ENCODE peak calls at places on chromosome 7, in four cellular contexts. J, F, A and P are unnamed samples.

GRCh38 chr7:70589010-70589409 is 542.9 kb upstream of the GALNT17 start:
- DNase-seq in J (no peak), A (no peak), F (no peak), P (no peak)

GRCh38 chr7:148135106-148135505 is 455.5 kb upstream of the C7orf33 start:
- DNase-seq in J (no peak), A (peak), F (no peak), P (no peak)

GRCh38 chr7:7686806-7687205 is 31.6 kb downstream of the RPA3 start:
- DNase-seq in J (peak), A (no peak), F (no peak), P (no peak)

GRCh38 chr7:55185321-55185802 is 166.5 kb downstream of the EGFR start:
- DNase-seq in A (no peak), F (no peak), J (no peak), P (no peak)

GRCh38 chr7:135147899-135148721 is at the start of gene TMEM140:
- DNase-seq in F (peak), J (peak), A (no peak), P (no peak)

GRCh38 chr7:36346260-36346831 is 43.3 kb upstream of the ANLN start:
- DNase-seq in F (no peak), J (no peak), A (no peak), P (no peak)

GRCh38 chr7:69610675-69611037 is 12.4 kb downstream of the AUTS2 start:
- DNase-seq in J (no peak), F (no peak), A (peak), P (no peak)

GRCh38 chr7:42068554-42069280 is 168.3 kb downstream of the GLI3 start:
- DNase-seq in F (no peak), J (no peak), A (no peak), P (no peak)

GRCh38 chr7:75980126-75980864 is 14.1 kb downstream of the TMEM120A start:
- DNase-seq in F (no peak), A (peak), J (no peak), P (no peak)

GRCh38 chr7:3092468-3092867 is 48.8 kb upstream of the CARD11 start:
- DNase-seq in J (no peak), A (no peak), F (peak), P (peak)

GRCh38 chr7:86966920-86967319 is 92.5 kb downstream of the ELAPOR2 start:
- DNase-seq in A (no peak), J (no peak), F (no peak), P (no peak)

GRCh38 chr7:45646996-45647411 is 72.8 kb downstream of the ADCY1 start:
- DNase-seq in A (peak), J (no peak), F (no peak), P (no peak)

GRCh38 chr7:43637114-43637806 is 54.4 kb downstream of the STK17A start:
- DNase-seq in F (no peak), A (no peak), J (no peak), P (no peak)

GRCh38 chr7:146635200-146636032 is 518.8 kb downstream of the CNTNAP2 start:
- DNase-seq in A (no peak), J (no peak), F (no peak), P (no peak)

GRCh38 chr7:50584793-50585399 is 19.7 kb upstream of the DDC start:
- DNase-seq in F (no peak), J (no peak), A (no peak), P (no peak)

GRCh38 chr7:49255061-49255460 is 330.7 kb downstream of the CDC14C start:
- DNase-seq in A (no peak), J (no peak), F (no peak), P (no peak)

GRCh38 chr7:19116121-19117080 is 1.0 kb downstream of the TWIST1 start:
- DNase-seq in F (no peak), A (peak), J (no peak), P (no peak)

GRCh38 chr7:121604627-121605296 is 208.7 kb upstream of the FAM3C start:
- DNase-seq in A (no peak), J (peak), F (no peak), P (no peak)

GRCh38 chr7:91771394-91771793 is 109.1 kb downstream of the MTERF1 start:
- DNase-seq in F (no peak), A (no peak), J (no peak), P (no peak)

GRCh38 chr7:113394856-113395255 is 276.5 kb upstream of the SMIM30 start:
- DNase-seq in F (no peak), J (no peak), A (no peak), P (no peak)

DNA sequence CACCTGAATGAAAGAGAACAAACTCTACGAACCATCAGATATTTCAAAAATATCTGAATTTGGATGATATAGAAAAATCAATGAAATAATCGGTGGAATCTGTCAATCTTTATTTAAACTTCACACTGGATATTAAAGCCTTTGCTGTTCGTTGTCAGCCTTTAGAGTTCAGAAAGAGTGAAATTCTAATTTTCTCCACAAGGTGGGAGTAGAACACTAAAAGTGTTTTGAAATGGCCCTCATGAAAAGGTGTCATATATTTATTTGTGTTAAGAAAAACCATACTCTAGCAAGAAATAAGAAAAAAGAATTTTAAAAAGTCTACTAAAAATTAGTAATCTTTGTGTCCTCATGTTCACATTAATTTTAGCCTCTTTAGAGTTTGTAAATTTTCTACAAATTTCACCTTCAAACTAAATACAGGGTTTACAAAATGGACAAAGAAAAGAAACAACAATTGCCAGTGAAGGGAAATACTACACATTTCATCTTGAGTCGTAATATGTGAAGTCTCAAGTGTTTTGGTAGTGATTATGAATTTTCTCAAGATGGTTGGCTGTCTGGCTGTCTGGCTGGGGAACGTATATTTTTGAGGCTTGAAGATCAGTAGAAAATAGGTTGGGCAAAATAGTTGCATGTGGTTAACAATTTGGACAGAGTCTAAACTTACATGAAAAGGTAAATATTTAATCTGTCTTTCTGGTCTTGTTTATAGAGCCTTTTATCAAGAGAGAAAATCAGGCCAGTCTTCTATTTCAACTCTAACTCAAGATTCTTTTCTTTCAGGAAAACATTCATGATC is 43.7 kb downstream of the DNAJB9 start:
- DNase-seq in J (peak), A (peak), F (no peak), P (no peak)
- TF ChIP-seq GABPA in J (no peak), A (no peak), F (no peak), P (no peak)

GRCh38 chr7:129611246-129612111 is at the start of gene NRF1:
- DNase-seq in J (peak), F (peak), A (peak), P (peak)
- TF ChIP-seq REST in J (peak), F (peak), A (peak), P (peak)

GRCh38 chr7:1669954-1670893 is at the start of gene ELFN1:
- DNase-seq in A (peak), F (no peak), J (no peak), P (no peak)
- TF ChIP-seq GABPA in A (no peak), F (no peak), J (no peak), P (no peak)

DNA sequence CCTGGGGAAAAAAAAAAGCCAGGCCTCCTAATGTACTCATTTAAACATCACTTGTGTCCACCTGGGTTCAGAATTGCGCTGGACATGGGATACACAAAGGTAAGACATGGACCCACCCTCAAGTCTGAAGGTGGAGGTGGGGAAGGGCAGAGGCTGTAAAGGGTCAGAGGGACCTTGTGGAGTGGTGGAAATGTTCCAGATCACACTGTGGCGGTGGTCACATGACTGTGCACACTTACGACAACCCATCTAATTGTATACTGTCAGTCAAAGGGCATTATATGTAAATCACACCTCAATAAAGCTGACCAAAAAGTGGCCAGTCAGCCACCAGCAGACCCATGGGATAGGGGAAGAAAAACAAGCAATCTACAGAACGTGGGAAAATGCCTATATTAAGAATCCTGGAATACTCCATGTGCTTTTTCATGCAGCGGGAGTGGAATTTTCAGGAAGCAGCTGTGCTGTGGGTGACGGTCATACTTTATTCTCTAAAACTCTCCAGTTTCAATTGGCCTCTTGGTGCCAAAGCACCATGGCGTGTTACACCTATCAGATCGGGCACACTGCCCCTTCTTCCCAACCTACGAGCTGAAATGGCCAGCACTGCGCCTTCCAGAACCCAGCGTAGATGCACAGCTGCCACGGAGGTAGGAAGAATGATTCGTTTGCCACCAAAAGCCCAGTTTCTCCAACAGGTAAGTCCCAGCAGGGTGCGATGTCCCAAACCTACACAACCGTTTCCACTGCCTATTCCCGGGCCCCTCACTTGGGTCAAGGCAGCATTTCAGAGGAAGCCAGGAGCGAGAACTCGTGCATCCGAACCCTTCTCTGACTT is 69.8 kb downstream of the PRKAG2 start:
- DNase-seq in A (no peak), F (no peak), J (no peak), P (no peak)
- TF ChIP-seq REST in A (no peak), F (no peak), J (no peak), P (no peak)

DNA sequence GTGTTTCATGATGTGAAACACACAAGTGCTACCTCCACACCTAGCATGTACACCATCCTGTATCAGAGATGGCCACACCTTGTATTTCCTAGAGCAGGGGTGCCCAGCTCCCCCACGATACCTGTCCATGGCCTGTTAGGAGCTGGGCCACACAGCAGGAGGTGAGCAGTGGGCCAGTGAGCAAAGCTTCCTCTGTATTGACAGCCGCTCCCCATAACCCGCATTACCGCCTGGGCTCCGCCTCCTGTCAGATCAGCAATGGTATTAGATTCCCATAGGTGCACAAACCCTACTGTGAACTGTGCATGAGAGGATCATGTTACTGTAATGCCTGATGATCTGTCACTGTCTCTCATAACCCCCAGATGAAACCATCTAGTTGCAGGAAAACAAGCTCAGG is 145.6 kb upstream of the RNF32 start:
- DNase-seq in F (no peak), J (no peak), A (no peak), P (no peak)
- TF ChIP-seq GABPA in F (no peak), J (no peak), A (no peak), P (no peak)